ENCODE peak calls at places on chromosome 9, in five cellular contexts. P is stimulated activated naive CD4-positive, alpha-beta T cell treated with Interleukin-2 at 50 U/mL for 16 hours; C is heart right ventricle; J is cardiac fibroblast; Q is WTC11. R is an unnamed sample.

GRCh38 chr9:114061292-114061691 is 16.8 kb downstream of the AMBP start:
- DNase-seq in P (no peak), C (no peak), J (no peak), Q (no peak), R (no peak)

GRCh38 chr9:133372144-133372543 is 3.7 kb downstream of the SURF4 start:
- DNase-seq in P (no peak), C (no peak), J (no peak), Q (no peak), R (no peak)

GRCh38 chr9:715310-715709 is 126.2 kb upstream of the DMRT1 start:
- DNase-seq in P (no peak), C (no peak), J (no peak), Q (no peak), R (no peak)

GRCh38 chr9:90942555-90942954 is 140.9 kb downstream of the SYK start:
- DNase-seq in P (no peak), C (no peak), J (no peak), Q (no peak), R (no peak)

GRCh38 chr9:123607987-123608565 is 252.1 kb downstream of the CRB2 start:
- DNase-seq in P (no peak), C (no peak), J (no peak), Q (no peak), R (no peak)

GRCh38 chr9:81565609-81566008 is 123.7 kb downstream of the TLE1 start:
- DNase-seq in P (no peak), C (no peak), J (no peak), Q (no peak), R (no peak)

GRCh38 chr9:106893088-106893487 is 30.1 kb downstream of the ZNF462 start:
- DNase-seq in P (no peak), C (no peak), J (peak), Q (no peak), R (no peak)

GRCh38 chr9:17882801-17883200 is 303.9 kb downstream of the SH3GL2 start:
- DNase-seq in P (no peak), C (no peak), J (no peak), Q (no peak), R (no peak)

GRCh38 chr9:135303280-135303647 is 176.3 kb upstream of the PPP1R26 start:
- DNase-seq in P (no peak), C (no peak), J (no peak), Q (no peak), R (no peak)

GRCh38 chr9:134680393-134681060 is 38.9 kb downstream of the COL5A1 start:
- DNase-seq in P (no peak), C (no peak), J (no peak), Q (no peak), R (no peak)

GRCh38 chr9:130947618-130948140 is 8.6 kb upstream of the FIBCD1 start:
- DNase-seq in P (no peak), C (no peak), J (no peak), Q (no peak), R (no peak)

GRCh38 chr9:20319641-20320337 is 302.5 kb downstream of the MLLT3 start:
- DNase-seq in P (no peak), C (no peak), J (peak), Q (no peak), R (no peak)

GRCh38 chr9:36289836-36290435 is 31.7 kb upstream of the GNE start:
- DNase-seq in P (no peak), C (no peak), J (no peak), Q (no peak), R (no peak)

GRCh38 chr9:16385590-16386578 is 484.6 kb downstream of the BNC2 start:
- DNase-seq in P (no peak), C (no peak), J (peak), Q (no peak), R (no peak)

GRCh38 chr9:126002476-126003350 is 255.5 kb downstream of the PBX3 start:
- DNase-seq in P (no peak), C (no peak), J (no peak), Q (no peak), R (no peak)

GRCh38 chr9:135370411-135371375 is 108.9 kb upstream of the PPP1R26 start:
- DNase-seq in P (no peak), C (no peak), J (peak), Q (peak), R (no peak)

GRCh38 chr9:107768224-107768623 is 278.7 kb upstream of the KLF4 start:
- DNase-seq in P (no peak), C (peak), J (no peak), Q (no peak), R (no peak)

GRCh38 chr9:137590469-137591383 is at the start of gene ZMYND19:
- DNase-seq in P (peak), C (peak), J (peak), Q (peak), R (no peak)

R was measured in thoracic aorta.